ENCODE peak calls at places on chromosomes 5 and 9, in nine cellular contexts. E is suprapubic skin, T is HCT116, B is body of pancreas, D is AG04450, K is bronchial epithelial cell, M is SK-N-SH, S is heart left ventricle, N is astrocyte. H is an unnamed sample.

GRCh38 chr5:128276537-128277216 is 193.1 kb downstream of the SLC12A2 start:
- DNase-seq in E (no peak), T (no peak), B (no peak), D (no peak), K (peak), M (no peak), S (no peak), N (peak), H (peak)

GRCh38 chr5:42641321-42642005 is 115.2 kb upstream of the CCDC152 start:
- DNase-seq in E (no peak), T (no peak), B (no peak), D (no peak), K (peak), M (no peak), S (no peak), N (peak), H (no peak)

GRCh38 chr9:35658144-35658893 is at the start of gene CCDC107:
- DNase-seq in E (peak), T (no peak), B (peak), D (no peak), K (peak), M (peak), S (peak), N (peak), H (peak)

GRCh38 chr5:119022017-119022745 is 33.8 kb upstream of the DTWD2 start:
- DNase-seq in E (no peak), T (no peak), B (no peak), D (peak), K (peak), M (peak), S (no peak), N (peak), H (peak)

GRCh38 chr5:16685069-16685468 is 68.3 kb upstream of the RETREG1 start:
- DNase-seq in E (no peak), T (no peak), B (no peak), D (no peak), K (no peak), M (no peak), S (no peak), N (no peak), H (no peak)

GRCh38 chr5:140868721-140869554 is at the start of gene PCDHA11:
- DNase-seq in E (no peak), T (peak), B (no peak), D (no peak), K (peak), M (no peak), S (no peak), N (no peak), H (no peak)

GRCh38 chr5:126694403-126694802 is 82.5 kb upstream of the LMNB1 start:
- DNase-seq in E (no peak), T (no peak), B (no peak), D (no peak), K (no peak), M (no peak), S (no peak), N (peak), H (no peak)

GRCh38 chr5:62256161-62257017 is 49.6 kb upstream of the KIF2A start:
- DNase-seq in E (no peak), T (no peak), B (peak), D (no peak), K (peak), M (peak), S (no peak), N (no peak), H (no peak)

GRCh38 chr5:113806250-113806649 is 292.8 kb downstream of the YTHDC2 start:
- DNase-seq in E (no peak), T (no peak), B (no peak), D (no peak), K (peak), M (no peak), S (no peak), N (peak), H (peak)

GRCh38 chr5:68845121-68845520 is 248.7 kb upstream of the SLC30A5 start:
- DNase-seq in E (no peak), T (no peak), B (no peak), D (no peak), K (peak), M (no peak), S (no peak), N (peak), H (peak)

DNA sequence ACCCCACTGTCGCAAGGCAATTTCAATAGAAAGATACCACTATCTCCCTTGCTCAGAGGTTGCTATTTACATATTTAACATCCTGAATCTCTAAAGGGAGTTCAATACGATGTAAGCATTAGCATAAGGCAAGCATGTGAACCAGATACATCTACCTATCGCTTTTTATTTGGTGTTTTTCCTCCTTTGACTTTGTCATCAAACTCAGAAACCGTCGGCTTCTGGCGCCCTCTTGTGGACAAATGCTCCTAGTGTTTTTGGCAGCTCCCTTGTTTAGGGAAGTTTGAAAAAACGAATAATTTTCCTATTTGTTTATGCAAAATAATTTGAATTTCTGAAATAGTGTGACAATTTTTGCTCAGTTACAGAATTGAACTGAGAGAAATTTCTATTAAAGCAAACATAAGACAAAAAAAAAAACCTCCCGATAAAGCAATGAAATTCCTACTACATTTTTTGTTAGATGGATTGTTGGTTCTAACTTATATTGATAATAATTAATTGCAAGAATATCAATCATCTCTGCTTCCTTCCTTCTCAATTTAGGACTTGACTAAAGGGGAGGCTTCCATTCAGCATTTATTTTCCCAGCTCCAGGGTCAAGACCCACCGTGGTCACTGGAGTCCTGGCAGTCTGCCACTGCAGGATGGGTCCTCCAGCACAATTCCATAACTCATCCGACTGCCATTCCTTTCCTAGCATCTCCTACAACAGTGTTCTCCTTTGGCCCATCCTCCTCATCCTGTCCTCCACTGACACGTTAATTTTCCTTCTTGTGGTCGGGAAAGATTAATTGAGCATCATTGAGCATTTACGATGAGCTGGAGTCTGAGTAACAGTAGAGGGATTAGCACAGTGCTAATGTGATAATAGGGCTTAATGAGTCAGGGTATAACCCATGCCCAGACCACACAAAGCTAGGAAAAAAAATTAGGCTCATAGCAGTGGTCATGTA is 131.8 kb upstream of the CHD1 start:
- DNase-seq in E (peak), T (peak), B (peak), D (peak), K (peak), M (peak), S (peak), N (peak), H (peak)
- H3K4me3 ChIP-seq in E (no peak), T (no peak), B (no peak), D (no peak), K (no peak), M (peak), S (peak), N (peak), H (no peak)

GRCh38 chr5:172902497-172903472 is 56.4 kb upstream of the RPL26L1 start:
- DNase-seq in E (no peak), T (peak), B (peak), D (peak), K (peak), M (peak), S (peak), N (peak), H (peak)
- TF ChIP-seq CTCF in E (peak), T (peak), B (peak), D (peak), K (peak), M (peak), S (peak), N (peak), H (peak)

DNA sequence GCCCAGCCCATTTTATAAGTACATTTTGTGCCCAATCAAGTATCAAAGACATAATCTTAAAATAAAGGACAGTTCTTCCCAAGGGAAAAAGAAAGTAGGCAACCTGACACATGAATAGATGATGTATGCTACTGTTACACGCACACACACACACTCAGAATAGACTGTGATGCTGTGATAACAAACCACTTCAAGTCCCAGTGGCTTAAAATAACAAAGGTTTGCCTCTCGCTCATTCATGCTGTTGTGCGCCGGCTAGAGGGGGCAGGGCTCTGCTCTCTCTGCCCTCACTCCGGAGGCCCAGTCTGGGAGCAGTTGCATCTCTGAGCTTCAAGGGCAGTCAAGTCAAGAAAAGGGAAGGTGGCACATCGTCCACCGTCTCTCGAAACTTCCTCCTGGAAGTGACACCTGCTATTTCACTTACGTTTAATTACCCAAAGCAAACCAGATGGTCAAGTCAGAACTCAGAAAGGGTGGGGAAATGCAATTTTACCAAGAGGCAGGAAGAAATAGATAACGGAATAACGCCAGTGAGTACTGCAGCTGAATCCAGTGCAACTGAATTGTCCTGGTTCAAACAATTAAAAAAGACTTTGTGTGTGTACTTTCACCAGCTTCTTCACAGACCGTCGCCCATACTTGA is 43.3 kb downstream of the ANKRD33B start:
- DNase-seq in E (peak), T (no peak), B (no peak), D (no peak), K (no peak), M (no peak), S (peak), N (peak), H (no peak)
- H3K4me3 ChIP-seq in E (no peak), T (no peak), B (no peak), D (no peak), K (no peak), M (no peak), S (no peak), N (no peak), H (no peak)

GRCh38 chr5:55146543-55147151 is 13.3 kb upstream of the GPX8 start:
- DNase-seq in E (peak), T (peak), B (peak), D (peak), K (peak), M (peak), S (peak), N (peak), H (peak)
- TF ChIP-seq CTCF in E (peak), T (peak), B (peak), D (peak), K (peak), M (peak), S (peak), N (peak), H (peak)

DNA sequence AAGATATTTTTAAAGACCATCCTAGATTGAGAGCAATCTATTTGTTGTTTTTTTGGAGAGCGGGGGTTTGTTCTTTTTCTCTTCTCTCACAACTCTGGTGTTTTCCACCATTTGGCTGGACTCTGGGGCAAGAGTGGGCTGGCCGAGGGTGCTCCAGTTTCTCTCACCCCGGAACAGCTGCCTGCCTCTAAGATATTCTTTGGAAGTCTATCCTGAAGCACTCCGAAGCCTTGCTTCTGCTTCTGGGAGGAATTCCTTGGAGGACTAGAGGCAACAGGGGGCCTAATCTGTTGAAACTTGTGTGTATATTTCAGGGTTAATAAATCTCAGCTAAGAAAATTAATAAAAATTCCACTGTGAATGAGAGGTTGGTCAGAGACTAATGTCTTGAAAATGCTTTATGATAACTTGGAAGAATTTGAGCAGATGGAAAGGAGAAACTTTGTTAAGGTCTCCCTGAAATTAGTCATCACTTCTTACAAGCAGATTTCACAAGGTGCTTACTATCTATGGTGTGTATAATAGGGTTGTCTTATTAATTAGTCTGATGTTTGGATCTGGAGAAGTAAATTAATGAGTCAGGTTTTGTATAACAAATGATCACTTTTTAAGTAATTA is 3.9 kb downstream of the MAN2A1 start:
- DNase-seq in E (no peak), T (no peak), B (no peak), D (no peak), K (peak), M (no peak), S (no peak), N (peak), H (peak)
- H3K4me3 ChIP-seq in E (no peak), T (no peak), B (no peak), D (no peak), K (no peak), M (no peak), S (no peak), N (peak), H (no peak)

GRCh38 chr9:112332674-112332976 is 794 bp downstream of the PTBP3 start:
- DNase-seq in E (no peak), T (no peak), B (no peak), D (no peak), K (no peak), M (no peak), S (no peak), N (no peak), H (no peak)
- TF ChIP-seq CTCF in E (no peak), T (no peak), B (no peak), D (peak), K (no peak), M (peak), S (no peak), N (no peak), H (peak)

GRCh38 chr5:178353461-178353860 is 120.9 kb upstream of the PHYKPL start:
- DNase-seq in E (no peak), T (no peak), B (no peak), D (no peak), K (no peak), M (no peak), S (no peak), N (no peak), H (no peak)

GRCh38 chr5:178357678-178358077 is 125.1 kb upstream of the PHYKPL start:
- DNase-seq in E (no peak), T (no peak), B (no peak), D (no peak), K (no peak), M (no peak), S (no peak), N (no peak), H (no peak)

GRCh38 chr5:178357127-178357526 is 124.5 kb upstream of the PHYKPL start:
- DNase-seq in E (no peak), T (no peak), B (no peak), D (no peak), K (no peak), M (peak), S (peak), N (no peak), H (no peak)

GRCh38 chr5:178355662-178356061 is 123.1 kb upstream of the PHYKPL start:
- DNase-seq in E (no peak), T (no peak), B (no peak), D (no peak), K (no peak), M (no peak), S (no peak), N (no peak), H (no peak)

GRCh38 chr5:178356459-178356872 is 123.9 kb upstream of the PHYKPL start:
- DNase-seq in E (no peak), T (no peak), B (no peak), D (no peak), K (no peak), M (peak), S (peak), N (no peak), H (no peak)
- H3K4me3 ChIP-seq in E (peak), T (no peak), B (no peak), D (no peak), K (no peak), M (no peak), S (no peak), N (no peak), H (no peak)

GRCh38 chr5:167608708-167609272 is 682.7 kb upstream of the WWC1 start:
- DNase-seq in E (no peak), T (no peak), B (no peak), D (no peak), K (peak), M (no peak), S (no peak), N (no peak), H (no peak)
- TF ChIP-seq CTCF in E (no peak), T (peak), B (no peak), D (peak), K (peak), M (no peak), S (peak), N (peak), H (peak)